ENCODE peak calls at places on chromosomes 7 and 10, in six cellular contexts. B, W, F, E, D and M are unnamed samples.
A peak's percentile ranks its signal among the peaks of the same experiment; 100 is the strongest.

GRCh38 chr7:40986351-40986873 is 716.5 kb downstream of the INHBA start:
- DNase-seq in B (peak; percentile 94), W (peak; percentile 94), F (no peak), E (no peak), D (no peak), M (no peak)

GRCh38 chr10:109861051-109861450 is 62.3 kb downstream of the XPNPEP1 start:
- DNase-seq in B (no peak), W (no peak), F (no peak), E (no peak), D (no peak), M (no peak)

GRCh38 chr7:112986256-112987031 is 100.2 kb downstream of the GPR85 start:
- DNase-seq in B (peak; percentile 40), W (peak; percentile 70), F (no peak), E (no peak), D (no peak), M (no peak)

GRCh38 chr10:9239298-9239697 is 1184.8 kb downstream of the GATA3 start:
- DNase-seq in B (no peak), W (no peak), F (no peak), E (no peak), D (no peak), M (no peak)

GRCh38 chr7:81260152-81260551 is 341.3 kb upstream of the SEMA3C start:
- DNase-seq in B (peak; percentile 17), W (peak; percentile 16), F (no peak), E (no peak), D (no peak), M (no peak)

GRCh38 chr7:107663196-107663595 is 2.6 kb downstream of the SLC26A4 start:
- DNase-seq in B (no peak), W (no peak), F (no peak), E (no peak), D (no peak), M (no peak)

GRCh38 chr7:50274361-50274760 is 30.2 kb upstream of the IKZF1 start:
- DNase-seq in B (no peak), W (no peak), F (no peak), E (no peak), D (no peak), M (no peak)

GRCh38 chr7:25117226-25118047 is 7.6 kb downstream of the CYCS start:
- DNase-seq in B (no peak), W (no peak), F (no peak), E (no peak), D (no peak), M (no peak)

GRCh38 chr7:122188785-122189184 is 44.7 kb upstream of the AASS start:
- DNase-seq in B (no peak), W (no peak), F (no peak), E (no peak), D (no peak), M (no peak)

GRCh38 chr10:52312999-52313349 is 1.1 kb upstream of the DKK1 start:
- DNase-seq in B (peak; percentile 32), W (no peak), F (no peak), E (no peak), D (no peak), M (no peak)

GRCh38 chr10:106615081-106615480 is 549.4 kb downstream of the SORCS1 start:
- DNase-seq in B (peak; percentile 30), W (peak; percentile 63), F (no peak), E (peak; percentile 16), D (no peak), M (no peak)

GRCh38 chr10:129526943-129527342 is 59.9 kb downstream of the MGMT start:
- DNase-seq in B (no peak), W (no peak), F (no peak), E (no peak), D (no peak), M (no peak)

GRCh38 chr10:133023216-133023843 is 64.4 kb upstream of the ADGRA1 start:
- DNase-seq in B (no peak), W (no peak), F (no peak), E (no peak), D (no peak), M (no peak)

GRCh38 chr10:17993361-17993760 is 41.6 kb downstream of the SLC39A12 start:
- DNase-seq in B (peak; percentile 43), W (no peak), F (no peak), E (no peak), D (no peak), M (no peak)

GRCh38 chr10:34297551-34298370 is 517.3 kb downstream of the PARD3 start:
- DNase-seq in B (peak; percentile 93), W (no peak), F (no peak), E (no peak), D (no peak), M (no peak)

GRCh38 chr7:143901360-143901709 is 641 bp downstream of the TCAF1 start:
- DNase-seq in B (peak; percentile 52), W (peak; percentile 61), F (peak; percentile 70), E (no peak), D (no peak), M (peak; percentile 33)

GRCh38 chr10:81179805-81180452 is 642.2 kb downstream of the SH2D4B start:
- DNase-seq in B (no peak), W (no peak), F (no peak), E (peak; percentile 15), D (no peak), M (no peak)

GRCh38 chr7:157757776-157758467 is 421.1 kb downstream of the DNAJB6 start:
- DNase-seq in B (no peak), W (no peak), F (no peak), E (peak; percentile 87), D (no peak), M (no peak)

GRCh38 chr10:72056113-72056512 is 32.2 kb downstream of the SPOCK2 start:
- DNase-seq in B (no peak), W (no peak), F (peak; percentile 56), E (no peak), D (no peak), M (no peak)

GRCh38 chr10:113646337-113647201 is 17.3 kb downstream of the NRAP start:
- DNase-seq in B (no peak), W (no peak), F (peak; percentile 59), E (no peak), D (no peak), M (no peak)

GRCh38 chr7:47488969-47489342 is 93.0 kb downstream of the TNS3 start:
- DNase-seq in B (peak; percentile 87), W (no peak), F (no peak), E (peak; percentile 72), D (no peak), M (no peak)

GRCh38 chr7:150476285-150476684 is 25.9 kb downstream of the GIMAP8 start:
- DNase-seq in B (no peak), W (no peak), F (no peak), E (no peak), D (no peak), M (no peak)

GRCh38 chr10:73801253-73801590 is 10.2 kb downstream of the NDST2 start:
- DNase-seq in B (no peak), W (no peak), F (peak; percentile 53), E (no peak), D (no peak), M (no peak)

GRCh38 chr10:10626734-10627133 is 390.9 kb upstream of the CELF2 start:
- DNase-seq in B (no peak), W (no peak), F (no peak), E (no peak), D (no peak), M (no peak)

GRCh38 chr7:133633055-133633454 is 380.2 kb downstream of the EXOC4 start:
- DNase-seq in B (peak; percentile 62), W (peak; percentile 81), F (no peak), E (no peak), D (no peak), M (no peak)

GRCh38 chr7:140060788-140061606 is 1.8 kb downstream of the PARP12 start:
- DNase-seq in B (peak; percentile 91), W (peak; percentile 87), F (no peak), E (no peak), D (no peak), M (no peak)
- H3K4me3 ChIP-seq in B (peak overlapping the region; percentile 74), W (no peak overlapping the region), F (peak overlapping the region; percentile 88), E (no peak overlapping the region), D (no peak overlapping the region), M (peak overlapping the region; percentile 79)

DNA sequence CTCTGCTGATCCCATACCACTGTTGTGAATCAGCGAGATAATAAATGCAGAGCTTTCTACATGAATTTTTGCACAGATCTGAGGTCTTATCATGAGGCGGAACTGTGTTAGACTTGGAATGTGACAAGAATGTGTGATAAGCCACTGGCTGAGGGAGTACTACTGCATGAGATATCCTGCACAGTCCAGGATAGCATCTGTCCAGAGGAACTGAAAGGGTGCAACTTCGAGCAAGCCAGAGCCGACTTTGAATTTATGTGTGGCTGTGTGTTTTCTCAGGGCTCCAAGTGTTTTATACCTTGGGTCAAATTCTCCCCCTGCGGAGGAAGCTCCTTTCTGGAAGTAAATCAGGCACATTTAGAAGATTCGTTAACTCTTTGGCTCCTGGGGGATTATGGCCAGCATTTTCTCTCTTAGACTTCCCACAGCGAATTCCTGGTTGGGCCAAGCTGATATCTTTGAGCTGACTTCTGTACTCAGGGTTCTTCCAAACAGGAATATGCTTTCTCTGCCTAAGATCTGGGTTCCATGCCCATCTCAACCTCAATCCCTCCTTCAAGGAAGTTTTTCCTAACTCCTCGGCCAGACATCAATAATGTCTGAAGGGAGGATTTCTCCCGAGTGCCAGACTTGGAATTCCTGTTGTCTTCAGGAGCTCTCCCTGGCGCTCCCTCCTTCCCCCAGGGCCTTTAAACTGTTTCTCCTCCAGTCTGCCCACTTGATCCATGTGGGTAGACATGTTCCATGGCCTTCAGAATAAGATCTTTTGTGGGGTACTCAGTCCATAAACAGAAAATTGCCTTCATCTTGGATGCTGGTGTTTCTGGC is 2.5 kb upstream of the MEST start:
- DNase-seq in B (peak; percentile 94), W (peak; percentile 72), F (no peak), E (peak; percentile 23), D (no peak), M (no peak)
- H3K4me3 ChIP-seq in B (no peak overlapping the region), W (no peak overlapping the region), F (no peak overlapping the region), E (no peak overlapping the region), D (no peak overlapping the region), M (no peak overlapping the region)

DNA sequence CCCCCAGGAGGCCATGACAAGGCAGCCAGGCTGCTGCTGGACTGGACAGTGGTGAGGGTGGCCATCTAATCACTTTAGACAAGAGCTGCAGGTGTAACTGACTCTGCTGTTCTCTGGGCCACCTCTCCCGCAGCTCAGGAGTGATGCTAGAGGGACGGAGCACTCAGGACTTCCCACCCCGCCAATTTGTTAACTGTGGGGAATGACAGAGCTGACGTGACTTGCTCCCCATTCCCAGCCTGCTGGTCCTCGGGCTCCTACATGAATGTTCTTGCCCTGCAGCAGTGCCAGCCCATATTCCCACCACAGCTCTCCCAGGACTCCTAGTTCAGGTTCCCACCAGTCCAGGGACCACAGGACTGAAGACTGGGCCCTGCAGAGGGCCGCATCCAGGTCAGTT is 16.7 kb upstream of the NPFFR1 start:
- DNase-seq in B (no peak), W (no peak), F (no peak), E (no peak), D (no peak), M (no peak)
- H3K4me3 ChIP-seq in B (no peak overlapping the region), W (no peak overlapping the region), F (no peak overlapping the region), E (no peak overlapping the region), D (no peak overlapping the region), M (no peak overlapping the region)

DNA sequence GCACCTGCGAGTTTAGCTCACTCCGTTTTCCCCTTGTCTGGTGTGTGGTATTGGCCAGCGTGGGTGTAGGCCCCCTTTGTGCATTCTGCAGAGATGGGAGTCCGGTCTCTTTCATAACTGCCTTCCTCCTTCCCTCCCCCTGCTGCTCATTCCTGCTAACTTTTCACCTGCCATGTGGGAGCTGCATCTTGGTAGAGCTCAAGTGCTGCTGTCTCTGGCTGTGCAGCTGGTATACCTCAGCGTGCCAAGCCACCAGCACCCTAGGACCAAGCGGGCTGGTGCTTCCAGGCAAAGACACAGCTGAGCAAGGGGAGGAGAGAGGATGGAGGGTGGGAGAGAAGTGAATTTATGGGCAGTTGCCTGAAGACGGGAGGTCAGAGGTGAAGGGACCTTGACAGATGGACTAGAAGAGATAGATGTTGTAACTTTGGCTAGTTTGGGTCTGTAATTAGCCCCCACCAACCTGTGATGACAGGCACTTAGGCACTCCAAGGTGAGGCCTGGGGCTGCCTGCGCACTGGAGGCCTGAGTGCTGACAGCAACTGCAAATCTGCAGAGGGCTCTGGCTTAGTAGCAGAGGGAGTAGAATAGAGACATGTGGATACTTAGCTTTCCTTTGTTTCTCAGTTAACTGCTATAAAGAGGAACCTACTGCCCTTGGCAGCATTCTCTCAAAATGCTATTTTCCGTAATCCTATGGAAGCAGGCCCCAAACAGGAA is 148.8 kb upstream of the AGK start:
- DNase-seq in B (no peak), W (no peak), F (no peak), E (no peak), D (no peak), M (no peak)
- H3K4me3 ChIP-seq in B (no peak overlapping the region), W (no peak overlapping the region), F (no peak overlapping the region), E (no peak overlapping the region), D (no peak overlapping the region), M (no peak overlapping the region)